ENCODE peak calls at places on chromosomes 3 and 15, in eight cellular contexts. X, Q, J, Y, I, O, A and B are unnamed samples.

GRCh38 chr3:45437388-45437787 is 49.0 kb downstream of the LARS2 start:
- DNase-seq in X (no peak), Q (no peak), J (no peak), Y (peak; percentile 8), I (no peak), O (no peak), A (peak; percentile 32), B (no peak)

GRCh38 chr3:58572013-58572633 is 5.1 kb downstream of the FAM107A start:
- DNase-seq in X (no peak), Q (no peak), J (no peak), Y (no peak), I (no peak), O (peak; percentile 21), A (no peak), B (no peak)

GRCh38 chr3:132407025-132407424 is 10.3 kb upstream of the DNAJC13 start:
- DNase-seq in X (no peak), Q (no peak), J (no peak), Y (no peak), I (no peak), O (no peak), A (no peak), B (no peak)

GRCh38 chr3:30535515-30535914 is 70.9 kb upstream of the TGFBR2 start:
- DNase-seq in X (no peak), Q (no peak), J (no peak), Y (no peak), I (no peak), O (no peak), A (no peak), B (no peak)

GRCh38 chr15:68595761-68596160 is 17.0 kb downstream of the CORO2B start:
- DNase-seq in X (no peak), Q (no peak), J (no peak), Y (no peak), I (no peak), O (no peak), A (no peak), B (no peak)

GRCh38 chr3:180980612-180981011 is 8.9 kb downstream of the DNAJC19 start:
- DNase-seq in X (no peak), Q (no peak), J (no peak), Y (no peak), I (no peak), O (peak; percentile 35), A (no peak), B (no peak)

GRCh38 chr15:58065011-58065444 is 483 bp downstream of the ALDH1A2 start:
- DNase-seq in X (peak; percentile 77), Q (no peak), J (no peak), Y (no peak), I (peak; percentile 7), O (no peak), A (peak; percentile 81), B (peak; percentile 51)

GRCh38 chr3:59774613-59775012 is 724.8 kb upstream of the CFAP20DC start:
- DNase-seq in X (no peak), Q (no peak), J (no peak), Y (no peak), I (peak; percentile 20), O (peak; percentile 95), A (no peak), B (no peak)

GRCh38 chr3:147656023-147656422 is 246.9 kb downstream of the ZIC1 start:
- DNase-seq in X (no peak), Q (no peak), J (no peak), Y (no peak), I (no peak), O (peak; percentile 81), A (no peak), B (no peak)

GRCh38 chr15:70292511-70292760 is 194.7 kb upstream of the TLE3 start:
- DNase-seq in X (no peak), Q (no peak), J (no peak), Y (no peak), I (no peak), O (no peak), A (no peak), B (no peak)
- H3K27ac ChIP-seq in X (no peak overlapping the region), Q (no peak overlapping the region), J (no peak overlapping the region), Y (no peak overlapping the region), I (no peak overlapping the region), O (no peak overlapping the region), A (no peak overlapping the region), B (no peak overlapping the region)

DNA sequence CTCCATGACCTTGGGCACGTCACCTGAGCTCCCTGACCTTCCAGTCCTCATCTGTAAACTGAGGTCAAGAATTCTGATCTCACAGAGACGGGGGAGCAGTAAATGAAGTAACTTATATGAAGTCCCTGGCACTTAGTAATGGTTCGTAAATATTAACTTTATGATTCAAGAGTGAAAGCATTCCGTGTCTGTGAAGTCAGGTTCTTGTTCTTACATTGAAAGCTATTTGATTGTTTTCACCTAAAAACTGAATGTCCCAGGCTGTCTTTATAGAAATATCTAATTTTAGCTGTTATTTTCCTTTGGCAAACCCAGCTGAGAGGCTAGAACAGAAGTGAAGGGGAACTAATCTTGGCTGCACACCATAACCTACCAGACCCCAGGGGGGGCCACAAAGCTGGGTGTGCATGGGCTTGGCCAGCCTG is 84.5 kb downstream of the CHSY1 start:
- DNase-seq in X (no peak), Q (no peak), J (no peak), Y (no peak), I (no peak), O (peak; percentile 53), A (peak; percentile 91), B (no peak)
- H3K4me1 ChIP-seq in X (peaks cover 55% of the 10 kb centered on the region), Q (peaks cover 34% of the 10 kb centered on the region), J (peaks cover 16% of the 10 kb centered on the region), Y (peaks cover 14% of the 10 kb centered on the region), I (peaks cover 22% of the 10 kb centered on the region), O (peaks cover 33% of the 10 kb centered on the region), A (peaks cover 37% of the 10 kb centered on the region), B (peaks cover 32% of the 10 kb centered on the region)

DNA sequence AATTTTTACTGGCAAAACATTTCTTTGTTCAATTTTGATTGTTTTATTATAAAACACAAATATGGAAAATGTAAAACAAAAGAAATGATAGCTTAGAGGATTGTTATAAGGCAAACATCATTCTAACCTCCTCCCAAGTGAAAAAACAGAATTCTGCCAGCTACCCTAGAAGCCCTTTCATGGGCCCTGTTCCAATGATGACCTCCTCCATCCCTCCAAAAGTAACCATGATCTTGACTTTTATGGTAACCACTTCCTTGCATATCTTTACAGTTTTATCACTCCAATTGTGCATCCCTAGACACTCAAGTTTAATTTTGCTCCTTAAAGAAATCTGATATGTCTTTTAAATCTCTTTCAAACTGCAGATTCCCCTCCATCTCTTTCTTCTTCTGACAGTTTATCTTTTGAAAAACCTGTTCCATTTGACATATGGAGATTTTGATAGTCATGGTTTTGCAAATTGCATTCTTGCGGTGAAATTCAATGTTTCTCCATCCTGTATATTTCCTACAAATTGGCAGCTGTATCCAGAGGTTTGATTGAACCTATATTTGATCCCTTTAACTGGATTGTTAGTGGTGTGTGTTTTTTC is 27.0 kb upstream of the TNFAIP8L3 start:
- DNase-seq in X (no peak), Q (no peak), J (no peak), Y (no peak), I (no peak), O (peak; percentile 49), A (no peak), B (no peak)
- H3K27ac ChIP-seq in X (peak overlapping the region; percentile 52), Q (no peak overlapping the region), J (no peak overlapping the region), Y (peak overlapping the region; percentile 38), I (no peak overlapping the region), O (no peak overlapping the region), A (peak overlapping the region; percentile 85), B (peak overlapping the region; percentile 53)

DNA sequence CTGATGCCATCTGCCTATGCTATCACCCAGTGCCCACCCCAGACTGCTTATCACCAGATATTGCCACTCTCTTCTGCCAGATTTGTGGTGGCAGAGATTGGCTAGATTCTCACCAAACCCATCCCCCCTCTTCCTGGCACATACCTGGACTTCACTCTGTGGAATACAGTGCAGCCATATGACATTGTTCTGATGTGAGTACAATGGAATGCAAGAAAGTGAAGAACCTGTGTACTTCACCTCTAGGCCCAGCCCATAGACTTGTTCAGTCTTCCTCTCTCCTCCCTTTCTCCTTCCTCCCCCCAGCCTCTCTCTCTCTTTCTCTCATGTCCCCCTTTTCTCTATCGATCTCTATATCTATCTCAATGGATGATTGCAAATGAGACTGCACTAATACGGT is 46.9 kb upstream of the NTRK3 start:
- DNase-seq in X (no peak), Q (no peak), J (no peak), Y (no peak), I (no peak), O (no peak), A (no peak), B (no peak)
- H3K4me1 ChIP-seq in X (peaks cover 5% of the 10 kb centered on the region), Q (no peaks in the 10 kb centered on the region), J (no peaks in the 10 kb centered on the region), Y (no peaks in the 10 kb centered on the region), I (no peaks in the 10 kb centered on the region), O (no peaks in the 10 kb centered on the region), A (no peaks in the 10 kb centered on the region), B (no peaks in the 10 kb centered on the region)

GRCh38 chr15:26628879-26629529 is 143.9 kb downstream of the GABRB3 start:
- DNase-seq in X (no peak), Q (peak; percentile 56), J (no peak), Y (no peak), I (peak; percentile 64), O (peak; percentile 57), A (peak; percentile 1), B (peak; percentile 85)
- H3K27ac ChIP-seq in X (no peak overlapping the region), Q (peak overlapping the region; percentile 74), J (no peak overlapping the region), Y (no peak overlapping the region), I (no peak overlapping the region), O (no peak overlapping the region), A (no peak overlapping the region), B (no peak overlapping the region)

DNA sequence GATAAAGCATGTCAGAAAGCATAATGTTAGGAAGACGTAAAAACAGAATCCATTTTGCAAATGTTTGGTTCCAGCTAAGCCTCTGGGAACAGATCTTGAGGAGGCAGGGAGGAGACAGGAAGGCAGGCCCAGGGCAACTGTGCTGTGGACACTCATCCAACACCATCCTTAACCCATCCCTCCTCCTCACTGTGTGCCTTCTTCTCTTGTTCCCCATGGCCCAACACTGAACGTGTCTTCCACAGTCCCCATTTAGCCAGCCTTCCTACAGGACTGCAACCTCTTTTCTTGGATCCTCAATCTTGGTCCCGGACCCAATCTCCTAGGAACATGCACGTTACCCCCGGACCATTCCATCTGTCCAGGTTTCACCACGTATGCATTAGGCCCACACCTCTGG is 15.4 kb downstream of the C2CD4B start:
- DNase-seq in X (no peak), Q (no peak), J (no peak), Y (no peak), I (no peak), O (no peak), A (no peak), B (no peak)
- H3K4me1 ChIP-seq in X (no peaks in the 10 kb centered on the region), Q (no peaks in the 10 kb centered on the region), J (no peaks in the 10 kb centered on the region), Y (no peaks in the 10 kb centered on the region), I (peaks cover 70% of the 10 kb centered on the region), O (no peaks in the 10 kb centered on the region), A (peaks cover 3% of the 10 kb centered on the region), B (no peaks in the 10 kb centered on the region)